ENCODE peak calls at places on chromosomes 13 and 19, in nine cellular contexts. X is fibroblast of lung, R is endothelial cell of umbilical vein, A is neural progenitor cell, F is mammary epithelial cell, J is IMR-90, O is NT2/D1, N is neuronal stem cell, B is PC-3. S is an unnamed sample.

GRCh38 chr19:13149628-13150186 is 468 bp downstream of the STX10 start:
- DNase-seq in X (peak), R (peak), A (peak), F (peak), J (no peak), O (no peak), N (peak), B (peak), S (no peak)

GRCh38 chr13:92833071-92833470 is 393.5 kb upstream of the GPC6 start:
- DNase-seq in X (peak), R (no peak), A (no peak), F (no peak), J (peak), O (no peak), N (no peak), B (peak), S (no peak)

GRCh38 chr19:7924651-7925170 is 1.2 kb downstream of the CTXN1 start:
- DNase-seq in X (no peak), R (no peak), A (peak), F (no peak), J (no peak), O (no peak), N (no peak), B (no peak), S (no peak)

GRCh38 chr13:50873481-50873880 is 30.0 kb upstream of the DLEU7 start:
- DNase-seq in X (peak), R (no peak), A (no peak), F (no peak), J (peak), O (no peak), N (no peak), B (peak), S (no peak)

GRCh38 chr13:91238036-91238435 is 109.5 kb upstream of the MIR17HG start:
- DNase-seq in X (no peak), R (no peak), A (no peak), F (no peak), J (no peak), O (no peak), N (no peak), B (no peak), S (no peak)

GRCh38 chr19:41887711-41888382 is 4.9 kb downstream of the ARHGEF1 start:
- DNase-seq in X (no peak), R (no peak), A (no peak), F (peak), J (peak), O (peak), N (no peak), B (peak), S (peak)

GRCh38 chr13:23505007-23505406 is 65.2 kb upstream of the TNFRSF19 start:
- DNase-seq in X (peak), R (no peak), A (no peak), F (peak), J (peak), O (no peak), N (no peak), B (peak), S (peak)

GRCh38 chr13:94674609-94675348 is 37.6 kb downstream of the SOX21 start:
- DNase-seq in X (peak), R (peak), A (peak), F (peak), J (peak), O (peak), N (peak), B (peak), S (peak)

GRCh38 chr13:26558074-26558805 is 757 bp downstream of the WASF3 start:
- DNase-seq in X (peak), R (peak), A (peak), F (peak), J (peak), O (peak), N (peak), B (no peak), S (no peak)

GRCh38 chr19:13804830-13805683 is 9.8 kb downstream of the ZSWIM4 start:
- DNase-seq in X (no peak), R (no peak), A (peak), F (no peak), J (no peak), O (no peak), N (no peak), B (no peak), S (peak)

GRCh38 chr19:29813665-29814064 is 1.9 kb downstream of the CCNE1 start:
- DNase-seq in X (no peak), R (no peak), A (no peak), F (no peak), J (no peak), O (no peak), N (no peak), B (no peak), S (no peak)

GRCh38 chr13:77477299-77477848 is 58.1 kb upstream of the SCEL start:
- DNase-seq in X (no peak), R (no peak), A (no peak), F (no peak), J (no peak), O (no peak), N (no peak), B (no peak), S (no peak)

GRCh38 chr19:12838182-12838890 is at the start of gene MAST1:
- DNase-seq in X (no peak), R (no peak), A (peak), F (no peak), J (no peak), O (no peak), N (no peak), B (peak), S (peak)

GRCh38 chr13:110811008-110811720 is 97.7 kb downstream of the ING1 start:
- DNase-seq in X (no peak), R (no peak), A (no peak), F (no peak), J (no peak), O (no peak), N (no peak), B (no peak), S (no peak)

GRCh38 chr13:51501592-51502205 is 48.9 kb upstream of the INTS6 start:
- DNase-seq in X (peak), R (no peak), A (no peak), F (peak), J (peak), O (no peak), N (no peak), B (peak), S (no peak)

GRCh38 chr19:40213882-40214570 is 4.2 kb downstream of the TTC9B start:
- DNase-seq in X (no peak), R (no peak), A (no peak), F (no peak), J (no peak), O (no peak), N (no peak), B (no peak), S (no peak)

GRCh38 chr13:29459818-29460335 is 135.6 kb downstream of the SLC7A1 start:
- DNase-seq in X (no peak), R (no peak), A (no peak), F (peak), J (no peak), O (no peak), N (no peak), B (no peak), S (no peak)

GRCh38 chr13:50636007-50636704 is 207.3 kb downstream of the DLEU7 start:
- DNase-seq in X (no peak), R (no peak), A (peak), F (no peak), J (no peak), O (peak), N (peak), B (no peak), S (peak)

GRCh38 chr19:23762884-23763711 is 4.4 kb upstream of the ZNF681 start:
- DNase-seq in X (peak), R (no peak), A (peak), F (peak), J (peak), O (no peak), N (peak), B (peak), S (peak)

GRCh38 chr19:37506387-37507166 is at the start of gene ZNF793:
- DNase-seq in X (peak), R (peak), A (peak), F (peak), J (peak), O (peak), N (peak), B (no peak), S (peak)

GRCh38 chr13:44763604-44764311 is 187.6 kb upstream of the TSC22D1 start:
- DNase-seq in X (no peak), R (peak), A (no peak), F (peak), J (no peak), O (no peak), N (no peak), B (no peak), S (peak)

GRCh38 chr13:45554604-45555109 is 60.9 kb downstream of the ERICH6B start:
- DNase-seq in X (no peak), R (no peak), A (no peak), F (no peak), J (no peak), O (no peak), N (no peak), B (no peak), S (no peak)

GRCh38 chr19:42216653-42217521 is 590 bp downstream of the DEDD2 start:
- DNase-seq in X (peak), R (peak), A (peak), F (peak), J (peak), O (peak), N (peak), B (peak), S (peak)

GRCh38 chr13:74929436-74929835 is 552.5 kb downstream of the TBC1D4 start:
- DNase-seq in X (peak), R (no peak), A (no peak), F (no peak), J (no peak), O (no peak), N (no peak), B (peak), S (no peak)

GRCh38 chr13:114078501-114079451 is 53.6 kb downstream of the RASA3 start:
- DNase-seq in X (peak), R (no peak), A (no peak), F (peak), J (peak), O (no peak), N (no peak), B (peak), S (no peak)

GRCh38 chr13:32910530-32910929 is 105.7 kb upstream of the KL start:
- DNase-seq in X (no peak), R (no peak), A (no peak), F (no peak), J (no peak), O (no peak), N (no peak), B (peak), S (no peak)

GRCh38 chr13:51502206-51502651 is 49.4 kb upstream of the INTS6 start:
- DNase-seq in X (peak), R (no peak), A (no peak), F (peak), J (peak), O (no peak), N (no peak), B (no peak), S (no peak)

GRCh38 chr19:48095637-48096175 is 14.9 kb downstream of the PLA2G4C start:
- DNase-seq in X (no peak), R (no peak), A (no peak), F (no peak), J (peak), O (no peak), N (no peak), B (no peak), S (no peak)

GRCh38 chr13:36915106-36915505 is 4.9 kb downstream of the SMAD9 start:
- DNase-seq in X (no peak), R (no peak), A (no peak), F (no peak), J (no peak), O (no peak), N (no peak), B (no peak), S (no peak)

DNA sequence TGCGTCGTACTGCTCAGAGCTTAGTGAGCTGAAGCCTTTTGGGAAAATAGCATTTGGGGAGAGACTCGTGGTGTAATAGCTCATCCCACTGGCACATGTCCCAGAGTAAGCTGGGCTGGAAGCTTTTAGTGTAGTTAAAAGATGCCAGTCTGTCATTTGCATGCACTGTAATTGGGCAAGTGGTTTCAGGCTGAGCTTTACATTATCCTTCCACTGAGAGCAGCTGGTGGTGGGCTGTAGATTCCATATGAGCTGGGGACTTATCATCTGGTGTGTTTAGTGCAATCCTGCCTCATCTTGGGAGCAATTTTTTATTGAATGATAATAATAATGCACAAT is 69.9 kb downstream of the LRCH1 start:
- DNase-seq in X (peak), R (no peak), A (no peak), F (peak), J (peak), O (no peak), N (no peak), B (peak), S (no peak)
- H3K9ac ChIP-seq in X (no peak), R (no peak), A (no peak), F (no peak), J (no peak), O (no peak), N (no peak), B (no peak), S (no peak)

GRCh38 chr19:39156230-39156890 is 30.8 kb downstream of the PAK4 start:
- DNase-seq in X (no peak), R (no peak), A (no peak), F (peak), J (peak), O (no peak), N (no peak), B (peak), S (no peak)
- H3K4me3 ChIP-seq in X (no peak), R (no peak), A (no peak), F (peak), J (peak), O (no peak), N (peak), B (no peak), S (no peak)

GRCh38 chr13:20566917-20567755 is at the start of gene IFT88:
- DNase-seq in X (peak), R (peak), A (peak), F (peak), J (peak), O (peak), N (peak), B (peak), S (peak)

GRCh38 chr13:20566424-20566916 is 487 bp upstream of the IFT88 start:
- DNase-seq in X (peak), R (no peak), A (no peak), F (peak), J (peak), O (peak), N (no peak), B (peak), S (peak)

GRCh38 chr13:20565120-20565736 is 1.7 kb upstream of the IFT88 start:
- DNase-seq in X (no peak), R (peak), A (no peak), F (peak), J (no peak), O (no peak), N (no peak), B (peak), S (peak)

GRCh38 chr13:20570540-20570939 is 3.6 kb downstream of the IFT88 start:
- DNase-seq in X (peak), R (no peak), A (no peak), F (peak), J (peak), O (no peak), N (no peak), B (no peak), S (peak)

GRCh38 chr13:20567881-20568528 is 1.0 kb downstream of the IFT88 start:
- DNase-seq in X (no peak), R (peak), A (no peak), F (no peak), J (no peak), O (no peak), N (no peak), B (peak), S (no peak)
- H3K9ac ChIP-seq in X (peak), R (peak), A (peak), F (peak), J (peak), O (peak), N (no peak), B (peak), S (no peak)

GRCh38 chr19:14979136-14979497 is 547 bp downstream of the SLC1A6 start:
- DNase-seq in X (no peak), R (no peak), A (peak), F (no peak), J (no peak), O (no peak), N (peak), B (no peak), S (no peak)
- H3K4me3 ChIP-seq in X (no peak), R (no peak), A (peak), F (peak), J (no peak), O (peak), N (peak), B (peak), S (peak)

GRCh38 chr13:90168953-90169352 is 1178.5 kb upstream of the MIR17HG start:
- DNase-seq in X (no peak), R (no peak), A (no peak), F (no peak), J (no peak), O (no peak), N (no peak), B (no peak), S (no peak)

GRCh38 chr13:90177519-90177918 is 1170.0 kb upstream of the MIR17HG start:
- DNase-seq in X (no peak), R (no peak), A (no peak), F (no peak), J (no peak), O (no peak), N (no peak), B (no peak), S (no peak)

GRCh38 chr13:90171649-90172048 is 1175.8 kb upstream of the MIR17HG start:
- DNase-seq in X (peak), R (no peak), A (no peak), F (peak), J (no peak), O (no peak), N (no peak), B (no peak), S (no peak)
- H3K9ac ChIP-seq in X (no peak), R (no peak), A (no peak), F (no peak), J (no peak), O (no peak), N (no peak), B (no peak), S (no peak)

DNA sequence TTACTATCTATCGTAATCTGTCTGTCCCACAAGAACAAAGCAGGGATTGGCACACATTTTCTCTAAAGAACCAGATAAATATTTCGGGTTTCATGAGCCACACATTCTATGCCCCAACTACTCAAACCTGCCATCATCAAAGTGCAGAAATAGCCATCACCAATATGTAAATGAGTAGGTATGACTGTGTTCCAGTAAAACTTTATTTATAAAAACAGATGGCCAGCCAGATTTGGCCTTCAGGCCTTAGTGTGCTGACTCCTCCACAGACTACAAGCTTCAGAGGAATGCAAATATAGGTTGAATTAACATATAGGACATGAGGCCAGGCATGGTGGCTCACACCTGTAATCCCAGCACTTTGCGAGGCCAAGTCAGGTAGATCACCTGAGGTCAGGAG is 8.9 kb upstream of the DNMT1 start:
- DNase-seq in X (no peak), R (no peak), A (no peak), F (no peak), J (no peak), O (no peak), N (no peak), B (no peak), S (no peak)
- H3K4me3 ChIP-seq in X (no peak), R (no peak), A (no peak), F (no peak), J (no peak), O (no peak), N (no peak), B (no peak), S (no peak)

DNA sequence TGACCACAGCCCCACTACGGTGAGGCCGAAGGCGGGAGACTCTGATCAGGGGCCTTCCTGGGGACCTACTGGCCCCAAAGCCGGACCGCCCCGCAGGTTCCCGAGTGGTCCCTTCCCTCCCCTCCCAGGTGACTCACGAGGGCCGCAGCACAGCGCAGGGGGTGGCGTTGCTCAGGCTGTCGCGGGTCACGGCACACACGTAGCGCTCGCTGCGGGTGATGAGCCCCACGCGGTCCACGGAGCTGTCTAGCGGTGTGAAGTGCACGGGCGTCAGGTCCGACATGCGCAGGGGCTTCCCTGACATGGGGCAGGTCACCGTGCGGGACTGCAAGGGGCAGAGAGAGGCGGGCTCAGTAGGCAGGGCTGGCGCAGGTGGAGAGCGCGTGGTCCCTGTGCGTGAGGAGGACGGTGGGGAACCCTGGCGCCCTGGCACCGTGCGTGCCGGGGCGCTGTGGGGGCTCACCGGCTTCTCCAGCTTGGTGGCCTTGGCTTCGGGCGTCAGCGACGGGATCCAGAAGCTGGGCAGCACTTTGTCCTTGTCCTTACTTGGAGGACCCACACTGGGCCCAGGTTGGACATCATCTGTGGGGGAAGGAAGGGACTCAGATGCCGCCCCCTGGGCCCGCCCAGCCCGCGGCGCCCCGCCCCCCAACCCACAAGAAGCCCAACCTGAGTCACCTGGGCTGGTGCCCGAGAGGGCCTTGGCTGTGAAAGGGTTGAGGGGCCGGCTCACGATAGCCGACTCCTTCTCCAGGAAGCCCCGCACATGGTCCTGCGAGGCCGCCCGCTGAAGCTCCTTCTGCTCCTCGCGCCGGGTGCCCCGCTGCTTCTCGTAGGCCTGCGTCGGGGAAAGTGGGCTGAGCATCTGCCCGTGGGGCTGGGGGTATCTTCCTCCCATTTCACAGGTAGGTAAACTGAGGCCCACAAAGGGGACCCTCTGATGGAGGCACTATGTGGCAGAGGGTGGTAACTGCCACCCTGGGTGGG is 23.7 kb downstream of the NOSIP start:
- DNase-seq in X (no peak), R (no peak), A (peak), F (no peak), J (no peak), O (no peak), N (no peak), B (no peak), S (no peak)
- H3K9ac ChIP-seq in X (no peak), R (no peak), A (no peak), F (no peak), J (no peak), O (peak), N (peak), B (no peak), S (peak)

S was measured in trophoblast cell.